ENCODE peak calls at places on chromosomes 6 and 20, in seven cellular contexts. Q, F, N, O, S, H and A are unnamed samples.

GRCh38 chr6:32196682-32197616 is 4.5 kb upstream of the GPSM3 start:
- DNase-seq in N (peak), H (no peak), O (peak), Q (no peak), S (peak), F (peak), A (peak)

GRCh38 chr20:409697-410559 is 1.8 kb downstream of the RBCK1 start:
- DNase-seq in N (no peak), H (no peak), F (peak), Q (no peak), O (no peak), S (peak), A (no peak)

GRCh38 chr20:50274570-50275430 is 84.2 kb downstream of the CEBPB start:
- DNase-seq in N (peak), F (peak), H (peak), Q (no peak), S (peak), O (no peak), A (no peak)

GRCh38 chr6:134640229-134640628 is 309.7 kb downstream of the ALDH8A1 start:
- DNase-seq in Q (no peak), O (no peak), S (no peak), H (no peak), N (no peak), F (no peak), A (no peak)

GRCh38 chr6:74871757-74872156 is 334.1 kb downstream of the COL12A1 start:
- DNase-seq in H (no peak), Q (no peak), N (no peak), O (no peak), S (no peak), F (no peak), A (no peak)

GRCh38 chr6:37521674-37522073 is 22.0 kb upstream of the CCDC167 start:
- DNase-seq in Q (no peak), N (no peak), O (no peak), F (no peak), H (no peak), S (no peak), A (no peak)

GRCh38 chr6:139060332-139060731 is 31.8 kb downstream of the ABRACL start:
- DNase-seq in Q (no peak), N (no peak), O (no peak), F (no peak), H (no peak), S (no peak), A (no peak)

GRCh38 chr6:146260886-146261285 is 232.0 kb downstream of the GRM1 start:
- DNase-seq in H (no peak), F (no peak), S (no peak), N (no peak), Q (no peak), O (no peak), A (no peak)

GRCh38 chr6:20639161-20639560 is 104.9 kb downstream of the CDKAL1 start:
- DNase-seq in F (no peak), N (no peak), H (no peak), O (no peak), S (no peak), Q (no peak), A (no peak)

GRCh38 chr6:137776786-137777185 is 90.3 kb upstream of the TNFAIP3 start:
- DNase-seq in S (peak), N (no peak), H (no peak), O (no peak), Q (no peak), F (no peak), A (no peak)

GRCh38 chr6:107185570-107185969 is 70.3 kb upstream of the BEND3 start:
- DNase-seq in N (no peak), Q (peak), H (no peak), O (no peak), S (no peak), F (peak), A (no peak)

GRCh38 chr6:34130870-34131269 is 15.0 kb downstream of the GRM4 start:
- DNase-seq in N (no peak), O (no peak), S (no peak), F (no peak), H (no peak), Q (no peak), A (no peak)

GRCh38 chr6:52457096-52457495 is 37.0 kb downstream of the EFHC1 start:
- DNase-seq in F (no peak), H (no peak), Q (no peak), N (no peak), O (no peak), S (no peak), A (no peak)

GRCh38 chr6:75368151-75368779 is 83.7 kb upstream of the TMEM30A start:
- DNase-seq in H (peak), N (no peak), Q (peak), F (peak), S (peak), O (no peak), A (peak)

GRCh38 chr20:41540916-41541315 is 77.3 kb downstream of the CHD6 start:
- DNase-seq in S (no peak), O (no peak), Q (no peak), H (no peak), F (no peak), N (no peak), A (no peak)

GRCh38 chr6:41625442-41625841 is 12.8 kb upstream of the MDFI start:
- DNase-seq in H (peak), F (peak), S (peak), Q (no peak), N (peak), O (no peak), A (no peak)

GRCh38 chr6:134009876-134010275 is 42.5 kb downstream of the SLC2A12 start:
- DNase-seq in N (no peak), S (no peak), O (no peak), H (no peak), F (no peak), Q (no peak), A (no peak)

GRCh38 chr6:160863782-160864181 is 127.8 kb upstream of the MAP3K4 start:
- DNase-seq in S (no peak), N (peak), Q (no peak), O (no peak), F (no peak), H (no peak), A (no peak)

GRCh38 chr6:103995571-103995970 is 864.1 kb downstream of the HACE1 start:
- DNase-seq in Q (no peak), O (no peak), N (no peak), F (no peak), H (no peak), S (no peak), A (no peak)

GRCh38 chr6:30612687-30613248 is 4.3 kb downstream of the PPP1R10 start:
- DNase-seq in H (no peak), N (no peak), Q (no peak), S (no peak), O (no peak), F (no peak), A (no peak)

GRCh38 chr6:160010067-160010466 is 41.2 kb downstream of the IGF2R start:
- DNase-seq in H (no peak), Q (no peak), S (no peak), N (no peak), F (no peak), O (no peak), A (no peak)

GRCh38 chr6:164214066-164214465 is 799.5 kb downstream of the QKI start:
- DNase-seq in Q (no peak), H (no peak), F (no peak), N (no peak), O (no peak), S (no peak), A (no peak)

GRCh38 chr6:113137411-113137810 is 719.7 kb upstream of the MARCKS start:
- DNase-seq in O (no peak), N (no peak), Q (peak), F (no peak), S (no peak), H (no peak), A (no peak)

GRCh38 chr20:19212524-19213502 is at the start of gene SLC24A3:
- DNase-seq in S (peak), F (peak), O (no peak), Q (peak), H (peak), N (peak), A (peak)

GRCh38 chr6:118644007-118644406 is 7.4 kb downstream of the CEP85L start:
- DNase-seq in O (no peak), S (no peak), F (no peak), H (no peak), N (no peak), Q (no peak), A (no peak)

GRCh38 chr20:19903168-19903676 is 113.9 kb upstream of the NAA20 start:
- DNase-seq in Q (no peak), H (peak), O (peak), S (peak), F (peak), N (no peak), A (peak)

GRCh38 chr6:111725446-111726112 is 119.9 kb upstream of the TRAF3IP2 start:
- DNase-seq in O (no peak), H (no peak), Q (no peak), N (no peak), S (no peak), F (no peak), A (no peak)

GRCh38 chr6:28794175-28795002 is 129.4 kb downstream of the TRIM27 start:
- DNase-seq in H (no peak), O (no peak), S (no peak), N (no peak), Q (no peak), F (no peak), A (no peak)

GRCh38 chr6:16473908-16474791 is 235.8 kb downstream of the GMPR start:
- DNase-seq in Q (no peak), H (no peak), N (no peak), F (no peak), S (no peak), O (peak), A (no peak)

GRCh38 chr6:118725944-118726343 is 74.6 kb upstream of the CEP85L start:
- DNase-seq in O (no peak), S (no peak), F (no peak), Q (no peak), N (no peak), H (no peak), A (no peak)

GRCh38 chr6:36350681-36351091 is 14.0 kb upstream of the BNIP5 start:
- DNase-seq in O (no peak), N (peak), H (no peak), Q (no peak), S (no peak), F (no peak), A (no peak)

GRCh38 chr6:14165091-14165490 is 47.5 kb downstream of the CD83 start:
- DNase-seq in N (no peak), O (no peak), S (no peak), Q (no peak), H (no peak), F (no peak), A (no peak)

GRCh38 chr6:150687508-150687907 is 87.8 kb downstream of the PLEKHG1 start:
- DNase-seq in S (peak), F (peak), O (no peak), N (no peak), Q (no peak), H (no peak), A (no peak)

GRCh38 chr6:20692023-20692422 is 157.8 kb downstream of the CDKAL1 start:
- DNase-seq in S (no peak), O (no peak), H (no peak), N (no peak), Q (no peak), F (no peak), A (no peak)

GRCh38 chr6:107060704-107061103 is 32.7 kb downstream of the MTRES1 start:
- DNase-seq in F (no peak), H (no peak), N (no peak), Q (no peak), S (no peak), O (no peak), A (no peak)

GRCh38 chr6:160424256-160424655 is 76.1 kb downstream of the SLC22A3 start:
- DNase-seq in N (no peak), S (no peak), O (no peak), Q (no peak), F (no peak), H (no peak), A (no peak)

GRCh38 chr20:10784337-10785183 is 110.8 kb upstream of the JAG1 start:
- DNase-seq in N (no peak), O (no peak), S (no peak), F (peak), Q (no peak), H (no peak), A (no peak)

GRCh38 chr6:9404351-9405146 is 969.2 kb upstream of the SLC35B3 start:
- DNase-seq in F (no peak), N (no peak), S (no peak), H (no peak), O (no peak), Q (no peak), A (no peak)

GRCh38 chr20:59007758-59008511 is 881 bp upstream of the CTSZ start:
- DNase-seq in Q (no peak), H (peak), F (peak), S (peak), O (peak), N (peak), A (peak)
- TF ChIP-seq CTCF in Q (no peak), H (no peak), F (no peak), S (no peak), O (no peak), N (no peak), A (no peak)

GRCh38 chr6:120675886-120676285 is 658.4 kb downstream of the TBC1D32 start:
- DNase-seq in F (no peak), S (no peak), H (no peak), N (no peak), Q (no peak), O (no peak), A (no peak)

DNA sequence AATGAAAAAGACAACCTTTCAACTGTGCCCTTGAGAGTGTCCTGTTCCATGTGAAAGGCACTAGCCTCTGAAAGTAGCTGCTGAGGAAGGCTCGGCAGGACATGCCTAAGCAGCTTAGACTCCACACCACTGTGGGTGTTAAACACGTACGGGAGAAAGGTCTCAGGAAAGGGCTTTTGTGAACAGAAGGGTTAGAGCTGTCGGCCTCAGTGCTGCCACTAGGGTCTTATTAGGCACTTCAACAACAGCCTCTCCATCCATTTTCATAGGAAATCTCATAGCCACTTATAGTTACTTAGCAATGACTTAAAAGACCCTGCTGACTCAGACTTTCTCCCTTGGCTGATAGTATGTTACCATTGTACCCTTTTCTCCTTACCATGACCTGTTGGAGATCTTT is 662.8 kb downstream of the TBC1D32 start:
- DNase-seq in F (no peak), S (no peak), O (no peak), H (no peak), Q (peak), N (no peak), A (no peak)
- TF ChIP-seq CTCF in F (no peak), S (no peak), O (no peak), H (no peak), Q (no peak), N (no peak), A (no peak)

GRCh38 chr6:129472239-129472638 is 237.7 kb downstream of the ARHGAP18 start:
- DNase-seq in N (no peak), H (no peak), F (no peak), O (no peak), S (no peak), Q (no peak), A (no peak)

GRCh38 chr6:129469070-129469662 is 240.8 kb downstream of the ARHGAP18 start:
- DNase-seq in O (no peak), H (no peak), F (no peak), Q (no peak), N (no peak), S (no peak), A (no peak)
- TF ChIP-seq CTCF in O (no peak), H (no peak), F (no peak), Q (no peak), N (no peak), S (no peak), A (no peak)

DNA sequence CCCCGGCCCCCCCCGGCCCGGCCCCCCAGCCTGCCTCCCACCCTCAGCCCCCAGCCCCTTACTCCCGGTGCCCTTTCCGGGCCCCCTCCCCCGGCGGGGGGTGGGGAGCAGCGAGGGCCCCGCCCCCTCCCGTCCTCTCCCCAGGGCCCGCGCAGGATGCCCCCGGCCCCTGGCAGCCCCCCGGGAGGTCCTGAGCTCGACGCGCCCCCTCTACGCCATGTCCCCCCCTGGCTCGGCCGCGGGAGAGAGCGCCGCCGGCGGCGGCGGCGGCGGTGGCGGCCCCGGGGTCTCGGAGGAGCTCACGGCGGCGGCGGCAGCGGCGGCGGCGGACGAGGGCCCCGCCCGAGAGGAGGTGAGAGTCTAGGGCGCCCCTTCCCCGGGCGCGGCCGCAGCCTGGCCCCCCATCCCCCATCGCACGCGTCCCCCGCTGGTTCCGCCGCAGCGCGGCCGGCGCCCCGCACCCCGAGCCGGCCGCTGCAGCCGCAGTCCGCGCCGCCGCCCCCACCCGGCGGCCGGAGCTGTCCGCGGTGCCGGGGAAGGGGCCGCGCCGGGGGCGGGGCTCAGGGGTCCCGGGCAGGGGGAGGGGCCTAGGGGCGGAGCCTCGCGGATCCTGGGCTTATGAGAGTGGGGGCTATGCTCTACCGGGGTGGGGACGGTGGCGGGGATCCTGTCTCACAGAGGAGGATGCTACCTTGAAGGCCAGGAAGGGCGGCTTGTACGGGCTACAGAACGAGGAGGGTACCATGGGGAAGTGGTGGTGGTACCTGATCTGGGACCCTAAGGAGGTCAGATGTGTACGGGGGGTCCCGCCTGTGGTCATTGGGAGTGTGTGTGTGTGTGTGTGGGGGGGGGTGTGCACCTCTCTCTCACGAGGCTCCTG is 516 bp downstream of the TMEM151B start:
- DNase-seq in H (no peak), O (peak), Q (peak), N (no peak), S (no peak), F (no peak), A (no peak)
- TF ChIP-seq CTCF in H (no peak), O (no peak), Q (no peak), N (no peak), S (no peak), F (no peak), A (no peak)

DNA sequence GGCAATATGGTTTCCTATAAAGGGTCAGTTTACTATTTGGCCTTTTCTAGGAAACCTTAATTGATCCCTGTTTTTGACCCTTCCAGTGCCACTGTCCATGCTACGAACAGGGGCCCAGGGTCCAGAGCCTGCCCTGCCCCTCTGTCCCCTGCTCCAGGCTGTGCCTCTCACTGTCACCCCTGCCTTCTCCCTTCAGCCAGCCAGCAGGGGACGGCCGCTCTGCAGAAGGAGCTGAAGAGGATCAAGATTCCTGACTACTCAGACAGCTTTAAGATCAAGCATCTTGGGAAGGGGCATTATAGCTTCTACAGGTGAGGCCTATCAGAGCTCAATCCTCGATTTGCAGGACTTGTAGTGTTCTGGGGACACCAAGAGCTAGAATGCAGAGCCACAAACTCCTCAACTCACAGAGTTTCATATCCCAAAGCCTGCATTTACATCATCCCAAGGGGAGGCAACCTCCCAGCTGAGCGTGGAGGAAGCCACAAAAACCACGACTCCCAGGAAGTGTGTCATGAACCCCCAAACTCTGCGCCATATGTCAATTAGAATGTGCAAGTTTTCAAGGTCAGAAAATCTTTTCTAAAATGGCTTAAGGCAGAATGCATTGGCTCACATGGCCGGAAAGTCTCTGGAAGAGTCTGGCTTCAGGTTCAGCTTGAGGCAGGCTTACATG is 3.6 kb downstream of the BPI start:
- DNase-seq in F (no peak), S (no peak), H (no peak), N (no peak), O (no peak), Q (no peak), A (no peak)
- TF ChIP-seq CTCF in F (no peak), S (no peak), H (no peak), N (no peak), O (no peak), Q (no peak), A (no peak)

GRCh38 chr20:63241272-63241671 is 5.6 kb downstream of the BIRC7 start:
- DNase-seq in H (no peak), F (no peak), N (no peak), Q (no peak), O (no peak), S (no peak), A (no peak)
- TF ChIP-seq CTCF in H (no peak), F (no peak), N (no peak), Q (no peak), O (no peak), S (no peak), A (no peak)